ENCODE peak calls at places on chromosomes 2 and 18, in five cellular contexts. I is HCT116, Q is HepG2, H is H1, T is GM12878. M is an unnamed sample.
A peak's percentile ranks its signal among the peaks of the same experiment; 100 is the strongest.

GRCh38 chr2:71691747-71692455 is 238.5 kb downstream of the DYSF start:
- DNase-seq in I (no peak), Q (no peak), H (no peak), T (no peak), M (no peak)

GRCh38 chr2:236934656-236935055 is 151.0 kb upstream of the COPS8 start:
- DNase-seq in I (no peak), Q (no peak), H (no peak), T (no peak), M (no peak)

GRCh38 chr2:74867841-74868658 is 34.1 kb downstream of the HK2 start:
- DNase-seq in I (no peak), Q (no peak), H (no peak), T (no peak), M (no peak)

GRCh38 chr18:54859667-54860421 is 31.6 kb downstream of the RAB27B start:
- DNase-seq in I (no peak), Q (no peak), H (no peak), T (no peak), M (no peak)

GRCh38 chr2:174663572-174663971 is 66.0 kb upstream of the WIPF1 start:
- DNase-seq in I (no peak), Q (no peak), H (no peak), T (no peak), M (no peak)

GRCh38 chr18:63848159-63848558 is 39.3 kb upstream of the SERPINB2 start:
- DNase-seq in I (peak; percentile 66), Q (peak; percentile 39), H (no peak), T (no peak), M (peak; percentile 6)

GRCh38 chr18:78980777-78981651 is 1.4 kb downstream of the SALL3 start:
- DNase-seq in I (no peak), Q (no peak), H (no peak), T (no peak), M (no peak)

GRCh38 chr18:77037533-77037932 is 95.0 kb downstream of the MBP start:
- DNase-seq in I (no peak), Q (no peak), H (no peak), T (no peak), M (no peak)

GRCh38 chr2:165214093-165214492 is 10.2 kb upstream of the SCN3A start:
- DNase-seq in I (no peak), Q (no peak), H (no peak), T (no peak), M (no peak)

GRCh38 chr18:35095983-35096676 is 54.9 kb downstream of the MAPRE2 start:
- DNase-seq in I (no peak), Q (no peak), H (no peak), T (peak; percentile 3), M (no peak)

GRCh38 chr2:40451926-40452605 is at the start of gene SLC8A1:
- DNase-seq in I (no peak), Q (no peak), H (no peak), T (no peak), M (no peak)

GRCh38 chr2:205892141-205893064 is 193.6 kb downstream of the INO80D start:
- DNase-seq in I (no peak), Q (peak; percentile 58), H (no peak), T (no peak), M (no peak)

GRCh38 chr18:78895207-78896001 is 84.2 kb upstream of the SALL3 start:
- DNase-seq in I (no peak), Q (no peak), H (no peak), T (no peak), M (no peak)

GRCh38 chr2:25979006-25979405 is 3.3 kb downstream of the KIF3C start:
- DNase-seq in I (no peak), Q (no peak), H (no peak), T (no peak), M (no peak)

GRCh38 chr2:133346654-133347053 is 221.6 kb downstream of the NCKAP5 start:
- DNase-seq in I (no peak), Q (no peak), H (no peak), T (no peak), M (no peak)

GRCh38 chr18:2529154-2529553 is 42.2 kb downstream of the METTL4 start:
- DNase-seq in I (no peak), Q (peak; percentile 4), H (no peak), T (no peak), M (no peak)

GRCh38 chr2:25274868-25275574 is 66.7 kb downstream of the DNMT3A start:
- DNase-seq in I (no peak), Q (no peak), H (no peak), T (no peak), M (no peak)

GRCh38 chr18:75735291-75735690 is 307.8 kb upstream of the SMIM21 start:
- DNase-seq in I (no peak), Q (no peak), H (no peak), T (no peak), M (no peak)

GRCh38 chr2:47129191-47129711 is 25.9 kb downstream of the STPG4 start:
- DNase-seq in I (no peak), Q (peak; percentile 58), H (no peak), T (no peak), M (no peak)

GRCh38 chr2:240430595-240430994 is 4.9 kb upstream of the GPC1 start:
- DNase-seq in I (no peak), Q (no peak), H (no peak), T (no peak), M (no peak)

GRCh38 chr2:205914198-205914597 is 171.8 kb downstream of the INO80D start:
- DNase-seq in I (no peak), Q (no peak), H (no peak), T (no peak), M (no peak)

GRCh38 chr18:33184918-33185317 is 255.6 kb downstream of the CCDC178 start:
- DNase-seq in I (no peak), Q (no peak), H (no peak), T (no peak), M (peak; percentile 7)

GRCh38 chr2:178990533-178991241 is 59.2 kb downstream of the CCDC141 start:
- DNase-seq in I (no peak), Q (no peak), H (no peak), T (peak; percentile 38), M (no peak)

GRCh38 chr2:178997067-178997466 is 52.9 kb downstream of the CCDC141 start:
- DNase-seq in I (no peak), Q (no peak), H (no peak), T (no peak), M (no peak)

GRCh38 chr2:178993788-178994187 is 56.1 kb downstream of the CCDC141 start:
- DNase-seq in I (no peak), Q (no peak), H (no peak), T (no peak), M (no peak)

GRCh38 chr2:178997477-178997876 is 52.5 kb downstream of the CCDC141 start:
- DNase-seq in I (no peak), Q (no peak), H (no peak), T (no peak), M (no peak)

GRCh38 chr2:178994264-178994663 is 55.7 kb downstream of the CCDC141 start:
- DNase-seq in I (no peak), Q (no peak), H (no peak), T (no peak), M (no peak)
- H3K4me3 ChIP-seq in I (no peak overlapping the region), Q (no peak overlapping the region), H (no peak overlapping the region), T (no peak overlapping the region), M (no peak overlapping the region)

GRCh38 chr2:101831351-101831865 is 133.9 kb downstream of the MAP4K4 start:
- DNase-seq in I (peak; percentile 26), Q (peak; percentile 77), H (no peak), T (no peak), M (peak; percentile 57)

GRCh38 chr2:101830146-101830545 is 132.6 kb downstream of the MAP4K4 start:
- DNase-seq in I (no peak), Q (no peak), H (no peak), T (no peak), M (no peak)

GRCh38 chr2:101829429-101829828 is 131.9 kb downstream of the MAP4K4 start:
- DNase-seq in I (no peak), Q (no peak), H (no peak), T (no peak), M (no peak)

GRCh38 chr2:101829018-101829396 is 131.5 kb downstream of the MAP4K4 start:
- DNase-seq in I (no peak), Q (no peak), H (no peak), T (no peak), M (no peak)

GRCh38 chr2:101830555-101830954 is 133.0 kb downstream of the MAP4K4 start:
- DNase-seq in I (no peak), Q (no peak), H (no peak), T (no peak), M (no peak)
- TF ChIP-seq SP1 in I (no peak), Q (no peak), H (no peak), T (no peak), M (no peak)

GRCh38 chr2:215716971-215717370 is 281.1 kb upstream of the FN1 start:
- DNase-seq in I (no peak), Q (no peak), H (no peak), T (no peak), M (no peak)

GRCh38 chr2:215712219-215712849 is 276.5 kb upstream of the FN1 start:
- DNase-seq in I (no peak), Q (peak; percentile 18), H (no peak), T (no peak), M (no peak)

GRCh38 chr2:215712850-215713230 is 277.0 kb upstream of the FN1 start:
- DNase-seq in I (no peak), Q (peak; percentile 42), H (no peak), T (no peak), M (no peak)

GRCh38 chr2:215711484-215712034 is 275.7 kb upstream of the FN1 start:
- DNase-seq in I (no peak), Q (peak; percentile 72), H (no peak), T (no peak), M (no peak)

DNA sequence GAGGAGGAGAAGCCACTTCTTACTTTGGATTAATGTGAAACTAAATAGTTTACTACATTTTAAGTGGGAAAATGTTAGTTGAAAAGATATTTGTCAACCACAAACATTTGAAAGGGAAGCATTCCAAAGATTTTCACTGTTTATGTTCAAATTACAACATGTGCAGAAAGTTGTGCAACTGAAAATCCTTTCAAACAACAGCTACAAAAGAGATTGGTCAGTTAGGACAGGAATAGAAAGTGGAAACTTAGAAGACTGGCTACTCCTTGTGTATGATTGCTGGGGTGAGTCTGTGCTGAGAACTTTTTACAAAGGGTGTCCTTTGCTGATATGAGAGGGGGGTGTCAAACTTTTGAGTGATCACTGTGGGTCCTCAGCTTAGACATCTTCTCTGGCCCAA is 277.5 kb upstream of the FN1 start:
- DNase-seq in I (no peak), Q (peak; percentile 72), H (no peak), T (no peak), M (no peak)
- TF ChIP-seq YY1 in I (no peak), Q (no peak), H (no peak), T (no peak), M (no peak)

DNA sequence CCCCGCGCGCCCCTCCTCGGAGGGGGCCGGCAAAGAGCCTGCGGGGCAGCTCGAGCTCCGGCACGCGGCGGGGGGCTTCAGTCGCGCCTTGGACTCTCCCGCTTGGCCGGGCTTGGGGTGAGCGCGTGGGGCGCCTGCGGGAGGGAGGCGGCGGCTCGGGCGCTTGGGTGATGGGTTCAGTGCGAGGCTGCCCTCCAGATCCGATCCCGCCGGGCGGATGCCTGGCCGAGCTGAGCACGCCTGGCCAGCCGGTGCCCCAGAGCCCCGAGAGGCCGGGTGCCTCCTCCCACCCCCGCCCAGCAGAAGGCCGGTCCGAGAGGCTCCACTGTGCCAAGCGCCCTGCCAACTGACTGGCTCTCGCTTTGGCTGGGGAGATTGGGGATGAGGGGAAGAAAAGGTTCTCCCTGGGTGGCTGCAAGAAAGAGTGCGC is 276 bp upstream of the NXPH2 start:
- DNase-seq in I (no peak), Q (no peak), H (no peak), T (no peak), M (no peak)
- H3K4me3 ChIP-seq in I (no peak overlapping the region), Q (no peak overlapping the region), H (peak overlapping the region; percentile 48), T (no peak overlapping the region), M (no peak overlapping the region)

GRCh38 chr2:97699765-97700444 is 13.5 kb upstream of the ZAP70 start:
- DNase-seq in I (peak; percentile 37), Q (peak; percentile 68), H (no peak), T (no peak), M (peak; percentile 61)
- TF ChIP-seq SP1 in I (no peak), Q (no peak), H (no peak), T (no peak), M (no peak)

M was measured in K562.